ENCODE peak calls at places on chromosomes 16 and 17, in seven cellular contexts. S is activated naive CD4-positive, alpha-beta T cell treated with anti-CD3 and anti-CD28 coated beads, Interleukin-2, amount 10 ng/mL, durations not matched to agents 7 days and 5 days; E is T-cell; K is SW 1271; F is activated gamma-delta T cell treated with anti-CD3 and anti-CD28 coated beads, Interleukin-2, amount 50 U/mL, for 16 hours; L is iris pigment epithelial cell; R is skeletal muscle cell. H is an unnamed sample.
A peak's percentile ranks its signal among the peaks of the same experiment; 100 is the strongest.

GRCh38 chr17:19308398-19308797 is 54.1 kb downstream of the B9D1 start:
- DNase-seq in S (no peak), E (no peak), K (no peak), F (no peak), L (no peak), R (no peak), H (no peak)

GRCh38 chr17:81115749-81116464 is 49.4 kb upstream of the PVALEF start:
- DNase-seq in S (no peak), E (no peak), K (no peak), F (no peak), L (no peak), R (no peak), H (no peak)

GRCh38 chr17:42617956-42618431 is 8.5 kb downstream of the TUBG1 start:
- DNase-seq in S (no peak), E (no peak), K (no peak), F (no peak), L (no peak), R (no peak), H (no peak)

GRCh38 chr16:89155851-89156739 is 15.5 kb upstream of the CDH15 start:
- DNase-seq in S (no peak), E (no peak), K (no peak), F (no peak), L (no peak), R (no peak), H (no peak)

GRCh38 chr17:78929908-78930775 is 5.0 kb upstream of the TIMP2 start:
- DNase-seq in S (no peak), E (no peak), K (no peak), F (no peak), L (no peak), R (no peak), H (no peak)

GRCh38 chr16:71476457-71476856 is 12.7 kb downstream of the ZNF19 start:
- DNase-seq in S (no peak), E (no peak), K (no peak), F (no peak), L (no peak), R (no peak), H (no peak)

GRCh38 chr16:81279375-81279774 is 35.4 kb upstream of the GAN start:
- DNase-seq in S (no peak), E (no peak), K (no peak), F (no peak), L (peak; percentile 83), R (no peak), H (no peak)

GRCh38 chr17:6328279-6328678 is 106.6 kb downstream of the AIPL1 start:
- DNase-seq in S (no peak), E (no peak), K (no peak), F (no peak), L (no peak), R (no peak), H (no peak)

GRCh38 chr17:17227608-17228520 is 9.1 kb downstream of the FLCN start:
- DNase-seq in S (no peak), E (no peak), K (no peak), F (no peak), L (no peak), R (no peak), H (no peak)

GRCh38 chr17:27354491-27355081 is 60.7 kb downstream of the WSB1 start:
- DNase-seq in S (no peak), E (no peak), K (no peak), F (no peak), L (no peak), R (no peak), H (no peak)

GRCh38 chr17:4182043-4182442 is 39.0 kb downstream of the CYB5D2 start:
- DNase-seq in S (no peak), E (no peak), K (no peak), F (no peak), L (no peak), R (no peak), H (no peak)

GRCh38 chr17:74415608-74416396 is 16.1 kb upstream of the GPRC5C start:
- DNase-seq in S (no peak), E (no peak), K (no peak), F (no peak), L (no peak), R (no peak), H (no peak)

GRCh38 chr17:40167685-40168261 is 9.5 kb upstream of the RAPGEFL1 start:
- DNase-seq in S (no peak), E (no peak), K (no peak), F (no peak), L (no peak), R (no peak), H (no peak)

GRCh38 chr16:30784215-30784614 is 2.8 kb downstream of the ZNF629 start:
- DNase-seq in S (no peak), E (no peak), K (no peak), F (no peak), L (no peak), R (no peak), H (no peak)

GRCh38 chr17:40901981-40902862 is 17.2 kb upstream of the KRT20 start:
- DNase-seq in S (no peak), E (no peak), K (no peak), F (no peak), L (peak; percentile 62), R (no peak), H (no peak)

GRCh38 chr16:86831366-86831765 is 253.0 kb downstream of the FOXL1 start:
- DNase-seq in S (no peak), E (no peak), K (no peak), F (no peak), L (no peak), R (no peak), H (no peak)

GRCh38 chr17:66302761-66303626 is 581 bp downstream of the PRKCA start:
- DNase-seq in S (peak; percentile 64), E (peak; percentile 29), K (peak; percentile 40), F (peak; percentile 9), L (no peak), R (no peak), H (peak; percentile 65)

GRCh38 chr17:7558544-7559306 is at the start of gene TNFSF13:
- DNase-seq in S (no peak), E (no peak), K (no peak), F (no peak), L (no peak), R (no peak), H (no peak)

GRCh38 chr17:82414548-82415281 is 3.4 kb upstream of the HEXD start:
- DNase-seq in S (peak; percentile 86), E (peak; percentile 69), K (no peak), F (peak; percentile 58), L (peak; percentile 65), R (no peak), H (peak; percentile 80)

GRCh38 chr17:15896277-15896676 is 48.7 kb upstream of the ADORA2B start:
- DNase-seq in S (no peak), E (no peak), K (no peak), F (no peak), L (no peak), R (no peak), H (no peak)

GRCh38 chr17:1494736-1495253 is 2.3 kb upstream of the MYO1C start:
- DNase-seq in S (no peak), E (no peak), K (no peak), F (no peak), L (no peak), R (no peak), H (no peak)

GRCh38 chr17:7887482-7888183 is 956 bp upstream of the CHD3 start:
- DNase-seq in S (peak; percentile 93), E (peak; percentile 89), K (peak; percentile 78), F (peak; percentile 79), L (peak; percentile 97), R (peak; percentile 96), H (peak; percentile 86)

GRCh38 chr17:7023576-7024401 is 939 bp downstream of the BCL6B start:
- DNase-seq in S (peak; percentile 94), E (peak; percentile 93), K (no peak), F (peak; percentile 85), L (peak; percentile 90), R (peak; percentile 45), H (peak; percentile 39)

GRCh38 chr17:28086519-28086918 is 44.0 kb downstream of the NLK start:
- DNase-seq in S (no peak), E (no peak), K (peak; percentile 22), F (no peak), L (peak; percentile 55), R (no peak), H (no peak)

GRCh38 chr17:55437165-55437605 is 15.6 kb upstream of the MMD start:
- DNase-seq in S (no peak), E (no peak), K (no peak), F (no peak), L (no peak), R (no peak), H (peak; percentile 15)

H was measured in DND-41.